ENCODE peak calls at places on chromosomes 6 and 20, in five cellular contexts. Q is activated naive CD4-positive, alpha-beta T cell treated with anti-CD3 and anti-CD28 coated beads for 36 hours; A is HFFc6; V is cardiac muscle cell; C is HTR-8/SVneo. L is an unnamed sample.
A peak's percentile ranks its signal among the peaks of the same experiment; 100 is the strongest.

GRCh38 chr6:34292954-34293353 is 44.1 kb upstream of the SMIM29 start:
- DNase-seq in C (no peak), Q (no peak), V (no peak), A (no peak), L (no peak)

GRCh38 chr6:11094411-11094851 is 797 bp downstream of the SMIM13 start:
- DNase-seq in Q (peak; percentile 63), V (peak; percentile 51), A (peak; percentile 19), C (peak; percentile 35), L (peak; percentile 35)

GRCh38 chr6:53786832-53787231 is 8.0 kb upstream of the LRRC1 start:
- DNase-seq in V (no peak), A (no peak), Q (no peak), C (no peak), L (no peak)

GRCh38 chr6:1624848-1625341 is 15.2 kb downstream of the FOXC1 start:
- DNase-seq in Q (no peak), A (peak; percentile 24), V (peak; percentile 57), C (peak; percentile 61), L (peak; percentile 68)

GRCh38 chr6:33620158-33620583 is 951 bp upstream of the ITPR3 start:
- DNase-seq in Q (peak; percentile 43), A (peak; percentile 28), C (peak; percentile 61), V (no peak), L (peak; percentile 42)

GRCh38 chr6:139395891-139396299 is 21.4 kb upstream of the CITED2 start:
- DNase-seq in A (no peak), C (no peak), Q (no peak), V (no peak), L (no peak)

GRCh38 chr6:11368760-11369159 is 136.3 kb upstream of the NEDD9 start:
- DNase-seq in Q (peak; percentile 64), A (no peak), C (no peak), V (no peak), L (no peak)

GRCh38 chr6:168700880-168701279 is 259.9 kb downstream of the SMOC2 start:
- DNase-seq in Q (no peak), A (no peak), C (no peak), V (no peak), L (no peak)

GRCh38 chr20:35008411-35009342 is 53.0 kb downstream of the MYH7B start:
- DNase-seq in C (no peak), Q (peak; percentile 2), V (no peak), A (no peak), L (no peak)

GRCh38 chr6:106102034-106102433 is 15.9 kb downstream of the PRDM1 start:
- DNase-seq in Q (peak; percentile 84), C (no peak), V (no peak), A (no peak), L (no peak)

GRCh38 chr20:51497542-51498467 is 44.7 kb downstream of the NFATC2 start:
- DNase-seq in A (no peak), C (no peak), V (peak; percentile 52), Q (peak; percentile 74), L (no peak)

GRCh38 chr6:159969204-159969912 is 476 bp downstream of the IGF2R start:
- DNase-seq in A (peak; percentile 8), V (peak; percentile 49), Q (peak; percentile 30), C (no peak), L (peak; percentile 71)

GRCh38 chr6:26087284-26088115 is at the start of gene HFE:
- DNase-seq in Q (peak; percentile 48), V (peak; percentile 68), A (peak; percentile 49), C (peak; percentile 44), L (peak; percentile 44)

GRCh38 chr20:51966296-51966971 is 164.1 kb upstream of the SALL4 start:
- DNase-seq in A (peak; percentile 71), V (peak; percentile 84), Q (peak; percentile 19), C (peak; percentile 94), L (peak; percentile 44)

GRCh38 chr20:24910461-24910860 is 38.6 kb upstream of the CST7 start:
- DNase-seq in V (no peak), A (no peak), Q (no peak), C (no peak), L (no peak)

GRCh38 chr6:83838727-83839126 is 14.4 kb upstream of the RIPPLY2 start:
- DNase-seq in Q (no peak), A (no peak), C (no peak), V (no peak), L (no peak)

GRCh38 chr6:37648465-37649330 is 49.0 kb downstream of the MDGA1 start:
- DNase-seq in A (no peak), C (no peak), Q (peak; percentile 49), V (peak; percentile 46), L (peak; percentile 47)

GRCh38 chr6:91081452-91082067 is 494.7 kb upstream of the MAP3K7 start:
- DNase-seq in Q (no peak), A (peak; percentile 33), C (peak; percentile 5), V (peak; percentile 82), L (peak; percentile 17)

GRCh38 chr6:120564779-120565178 is 769.5 kb downstream of the TBC1D32 start:
- DNase-seq in C (no peak), Q (no peak), A (no peak), V (no peak), L (no peak)

GRCh38 chr6:17454316-17455005 is 61.1 kb downstream of the CAP2 start:
- DNase-seq in Q (no peak), C (no peak), A (peak; percentile 94), V (peak; percentile 25), L (no peak)

GRCh38 chr6:31558631-31559500 is 11.5 kb downstream of the NFKBIL1 start:
- DNase-seq in C (no peak), Q (peak; percentile 83), V (peak; percentile 52), A (peak; percentile 4), L (no peak)

GRCh38 chr20:12591949-12592470 is 416.8 kb upstream of the SPTLC3 start:
- DNase-seq in C (no peak), A (no peak), Q (no peak), V (no peak), L (no peak)

GRCh38 chr20:63543131-63543530 is 4.4 kb downstream of the SRMS start:
- DNase-seq in Q (no peak), C (no peak), A (no peak), V (no peak), L (no peak)

GRCh38 chr6:150263765-150264415 is 104.9 kb upstream of the IYD start:
- DNase-seq in A (no peak), Q (peak; percentile 65), V (no peak), C (no peak), L (no peak)

GRCh38 chr6:43837501-43837900 is 67.5 kb downstream of the VEGFA start:
- DNase-seq in C (no peak), V (no peak), A (no peak), Q (no peak), L (no peak)

GRCh38 chr6:75993236-75994162 is 79.0 kb downstream of the IMPG1 start:
- DNase-seq in Q (no peak), V (no peak), A (no peak), C (no peak), L (no peak)

GRCh38 chr6:15927531-15928230 is 201.2 kb upstream of the MYLIP start:
- DNase-seq in V (no peak), C (no peak), Q (no peak), A (no peak), L (no peak)

GRCh38 chr6:160088069-160088773 is 33.4 kb upstream of the SLC22A1 start:
- DNase-seq in Q (no peak), C (peak; percentile 79), V (peak; percentile 85), A (peak; percentile 95), L (peak; percentile 56)

GRCh38 chr6:10014561-10014960 is 400.3 kb downstream of the TFAP2A start:
- DNase-seq in Q (no peak), C (no peak), V (no peak), A (peak; percentile 73), L (no peak)

GRCh38 chr6:38319259-38320255 is 320.2 kb downstream of the BTBD9 start:
- DNase-seq in Q (no peak), A (no peak), V (no peak), C (no peak), L (no peak)

GRCh38 chr6:107607109-107607508 is 117.2 kb downstream of the SOBP start:
- DNase-seq in C (no peak), Q (no peak), A (no peak), V (peak; percentile 60), L (no peak)

GRCh38 chr6:28258877-28259777 is at the start of gene NKAPL:
- DNase-seq in C (no peak), Q (peak; percentile 71), A (no peak), V (peak; percentile 93), L (no peak)